ENCODE peak calls at places on chromosomes 3 and 15, in six cellular contexts. L is GM12878, O is HCT116, K is K562, N is H1, C is SK-N-SH. V is an unnamed sample.

GRCh38 chr15:85997618-85998017 is 82.1 kb upstream of the AGBL1 start:
- DNase-seq in L (no peak), O (no peak), K (no peak), N (no peak), C (no peak), V (no peak)

GRCh38 chr3:109804697-109805096 is 467.4 kb upstream of the DPPA4 start:
- DNase-seq in L (no peak), O (peak), K (no peak), N (no peak), C (no peak), V (no peak)

GRCh38 chr15:75844629-75845390 is 1.6 kb downstream of the UBE2Q2 start:
- DNase-seq in L (no peak), O (no peak), K (no peak), N (no peak), C (no peak), V (no peak)

GRCh38 chr3:103818800-103819199 is 1384.0 kb downstream of the ZPLD1 start:
- DNase-seq in L (no peak), O (no peak), K (no peak), N (no peak), C (no peak), V (no peak)

GRCh38 chr3:106692624-106693023 is 684.6 kb upstream of the CCDC54 start:
- DNase-seq in L (no peak), O (no peak), K (no peak), N (no peak), C (no peak), V (no peak)

GRCh38 chr3:123636431-123636841 is 51.6 kb upstream of the HACD2 start:
- DNase-seq in L (no peak), O (no peak), K (peak), N (peak), C (no peak), V (no peak)

GRCh38 chr3:58260261-58260731 is 22.7 kb downstream of the ABHD6 start:
- DNase-seq in L (no peak), O (peak), K (no peak), N (no peak), C (no peak), V (no peak)

GRCh38 chr3:190883141-190883540 is 20.6 kb upstream of the GMNC start:
- DNase-seq in L (no peak), O (no peak), K (no peak), N (no peak), C (no peak), V (no peak)

GRCh38 chr15:44385344-44385942 is 42.0 kb upstream of the CTDSPL2 start:
- DNase-seq in L (no peak), O (no peak), K (no peak), N (no peak), C (no peak), V (no peak)

GRCh38 chr3:124094496-124094895 is 102.6 kb upstream of the ROPN1 start:
- DNase-seq in L (no peak), O (no peak), K (no peak), N (no peak), C (no peak), V (no peak)

GRCh38 chr3:17481116-17481515 is 261.3 kb downstream of the TBC1D5 start:
- DNase-seq in L (no peak), O (no peak), K (no peak), N (no peak), C (no peak), V (no peak)

GRCh38 chr15:56286213-56286612 is 42.5 kb upstream of the RFX7 start:
- DNase-seq in L (no peak), O (peak), K (no peak), N (no peak), C (no peak), V (peak)

GRCh38 chr3:141386611-141387110 is 18.4 kb downstream of the ZBTB38 start:
- DNase-seq in L (no peak), O (no peak), K (no peak), N (no peak), C (no peak), V (no peak)

GRCh38 chr3:121834079-121834730 is 655 bp downstream of the IQCB1 start:
- DNase-seq in L (no peak), O (no peak), K (peak), N (no peak), C (no peak), V (peak)

GRCh38 chr3:105708980-105709379 is 159.8 kb downstream of the CBLB start:
- DNase-seq in L (no peak), O (no peak), K (no peak), N (no peak), C (no peak), V (no peak)

GRCh38 chr3:170759511-170760173 is 110.4 kb downstream of the RPL22L1 start:
- DNase-seq in L (no peak), O (no peak), K (no peak), N (no peak), C (no peak), V (peak)

GRCh38 chr3:25033407-25034029 is 394.5 kb upstream of the RARB start:
- DNase-seq in L (no peak), O (peak), K (peak), N (peak), C (peak), V (peak)

GRCh38 chr3:153001428-153001827 is 160.6 kb upstream of the RAP2B start:
- DNase-seq in L (no peak), O (no peak), K (no peak), N (no peak), C (no peak), V (no peak)

GRCh38 chr3:142987707-142988106 is 13.7 kb upstream of the U2SURP start:
- DNase-seq in L (no peak), O (no peak), K (no peak), N (no peak), C (no peak), V (no peak)

GRCh38 chr3:151410891-151411559 is 26.5 kb upstream of the P2RY12 start:
- DNase-seq in L (no peak), O (no peak), K (no peak), N (no peak), C (no peak), V (no peak)

GRCh38 chr3:64586977-64587376 is 100.8 kb downstream of the ADAMTS9 start:
- DNase-seq in L (no peak), O (no peak), K (no peak), N (no peak), C (no peak), V (no peak)

GRCh38 chr3:89172150-89172549 is 64.7 kb downstream of the EPHA3 start:
- DNase-seq in L (no peak), O (no peak), K (no peak), N (no peak), C (no peak), V (no peak)

GRCh38 chr15:67967871-67968423 is 86.2 kb upstream of the PIAS1 start:
- DNase-seq in L (no peak), O (no peak), K (peak), N (peak), C (peak), V (peak)

GRCh38 chr15:72472907-72473669 is 1.0 kb upstream of the ARIH1 start:
- DNase-seq in L (peak), O (no peak), K (no peak), N (no peak), C (no peak), V (no peak)

GRCh38 chr3:183046883-183047282 is 52.4 kb downstream of the MCCC1 start:
- DNase-seq in L (no peak), O (no peak), K (no peak), N (no peak), C (no peak), V (no peak)

GRCh38 chr3:78003090-78003489 is 963.2 kb downstream of the ROBO2 start:
- DNase-seq in L (no peak), O (no peak), K (no peak), N (no peak), C (no peak), V (no peak)

GRCh38 chr15:75455424-75455981 is 4.0 kb upstream of the SIN3A start:
- DNase-seq in L (peak), O (peak), K (peak), N (peak), C (peak), V (peak)

GRCh38 chr3:8733332-8734094 is at the start of gene CAV3:
- DNase-seq in L (no peak), O (no peak), K (no peak), N (no peak), C (no peak), V (no peak)

DNA sequence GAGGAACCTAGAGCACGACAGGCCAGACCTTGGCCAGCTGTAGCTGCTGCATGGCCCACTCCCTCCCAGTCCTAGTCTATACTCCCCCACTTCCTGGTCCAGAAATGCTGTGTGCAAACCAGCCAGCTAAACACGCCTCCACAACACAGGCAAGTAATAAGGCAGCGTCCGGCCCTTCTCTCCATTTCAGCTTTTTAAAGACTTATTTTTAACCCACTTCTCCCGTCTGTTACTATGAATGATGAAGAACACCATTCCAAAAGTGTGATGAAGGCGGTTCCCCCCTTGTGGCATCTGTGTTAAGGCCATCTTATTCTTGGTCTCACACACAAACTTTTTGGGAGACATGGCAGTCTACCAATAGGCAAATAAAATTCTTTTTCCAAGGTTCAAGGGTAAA is 164.1 kb upstream of the CHRNA7 start:
- DNase-seq in L (no peak), O (no peak), K (no peak), N (no peak), C (no peak), V (no peak)
- TF ChIP-seq JUND in L (no peak), O (no peak), K (no peak), N (no peak), C (no peak), V (no peak)

GRCh38 chr3:177145954-177146353 is 51.3 kb downstream of the TBL1XR1 start:
- DNase-seq in L (no peak), O (no peak), K (no peak), N (no peak), C (no peak), V (no peak)

GRCh38 chr3:177146646-177147045 is 50.6 kb downstream of the TBL1XR1 start:
- DNase-seq in L (no peak), O (no peak), K (no peak), N (no peak), C (no peak), V (no peak)

GRCh38 chr3:177144922-177145321 is 52.4 kb downstream of the TBL1XR1 start:
- DNase-seq in L (peak), O (no peak), K (no peak), N (no peak), C (no peak), V (peak)

GRCh38 chr3:177147790-177148189 is 49.5 kb downstream of the TBL1XR1 start:
- DNase-seq in L (no peak), O (no peak), K (peak), N (no peak), C (no peak), V (no peak)

DNA sequence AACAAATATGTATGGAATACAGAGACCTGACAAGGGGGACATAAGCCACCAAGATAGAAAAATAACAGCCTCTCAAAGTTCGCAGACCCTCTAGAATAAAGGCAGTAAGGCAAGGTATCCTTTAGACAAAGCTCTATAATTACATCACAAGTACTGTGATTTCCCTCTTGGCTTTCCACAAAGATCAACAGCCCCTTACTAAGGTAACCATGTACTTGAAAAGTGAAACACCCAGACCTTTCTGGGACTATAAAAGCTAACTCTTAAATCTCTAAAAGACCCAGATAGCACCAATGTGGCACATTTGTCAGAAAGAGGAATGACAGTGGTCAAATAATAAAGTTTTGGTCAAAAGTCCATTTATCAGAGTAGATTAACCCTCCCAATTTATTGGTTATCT is 51.9 kb downstream of the TBL1XR1 start:
- DNase-seq in L (no peak), O (no peak), K (no peak), N (no peak), C (no peak), V (no peak)
- TF ChIP-seq JUND in L (no peak), O (no peak), K (no peak), N (no peak), C (no peak), V (no peak)

GRCh38 chr3:12829886-12830784 is 11.2 kb downstream of the RPL32 start:
- DNase-seq in L (no peak), O (no peak), K (no peak), N (no peak), C (peak), V (no peak)
- TF ChIP-seq JUND in L (no peak), O (no peak), K (no peak), N (no peak), C (no peak), V (no peak)

GRCh38 chr3:134709563-134710312 is 58.9 kb upstream of the KY start:
- DNase-seq in L (no peak), O (no peak), K (no peak), N (no peak), C (no peak), V (no peak)
- TF ChIP-seq JUND in L (no peak), O (no peak), K (no peak), N (no peak), C (peak), V (no peak)

V was measured in T47D.